ENCODE peak calls at places on chromosomes 7 and 10, in four cellular contexts. I is GM12891, A is K562, Q is HepG2. O is an unnamed sample.

GRCh38 chr10:63910806-63911205 is 389.6 kb downstream of the REEP3 start:
- DNase-seq in I (no peak), A (no peak), Q (no peak), O (no peak)

GRCh38 chr10:99709480-99710229 is 22.3 kb downstream of the COX15 start:
- DNase-seq in I (no peak), A (peak; percentile 8), Q (no peak), O (no peak)

GRCh38 chr7:108684629-108685028 is 115.0 kb downstream of the DNAJB9 start:
- DNase-seq in I (no peak), A (no peak), Q (no peak), O (no peak)

GRCh38 chr10:123642293-123642692 is 23.9 kb upstream of the GPR26 start:
- DNase-seq in I (no peak), A (no peak), Q (no peak), O (no peak)

GRCh38 chr7:139884441-139884840 is 55.4 kb downstream of the TBXAS1 start:
- DNase-seq in I (no peak), A (no peak), Q (no peak), O (no peak)

GRCh38 chr10:57579926-57580325 is 687.8 kb downstream of the IPMK start:
- DNase-seq in I (no peak), A (no peak), Q (peak; percentile 46), O (no peak)

GRCh38 chr7:90624128-90624980 is 28.2 kb downstream of the CDK14 start:
- DNase-seq in I (no peak), A (no peak), Q (no peak), O (no peak)

GRCh38 chr10:69856601-69857166 is 55.0 kb downstream of the COL13A1 start:
- DNase-seq in I (no peak), A (peak; percentile 37), Q (no peak), O (no peak)

GRCh38 chr10:14543048-14543903 is 212.6 kb upstream of the FRMD4A start:
- DNase-seq in I (no peak), A (no peak), Q (no peak), O (no peak)

GRCh38 chr10:49395741-49396665 is at the start of gene DRGX:
- DNase-seq in I (no peak), A (no peak), Q (no peak), O (no peak)

GRCh38 chr10:47175181-47176080 is 124.6 kb upstream of the GDF10 start:
- DNase-seq in I (no peak), A (no peak), Q (no peak), O (no peak)

GRCh38 chr7:1998146-1998545 is 234.6 kb downstream of the MAD1L1 start:
- DNase-seq in I (no peak), A (no peak), Q (no peak), O (no peak)

GRCh38 chr7:80708007-80708594 is 69.7 kb downstream of the CD36 start:
- DNase-seq in I (no peak), A (no peak), Q (no peak), O (no peak)

GRCh38 chr7:141433698-141434097 is 117.5 kb upstream of the AGK start:
- DNase-seq in I (no peak), A (no peak), Q (no peak), O (no peak)

GRCh38 chr10:79422178-79422892 is 23.1 kb downstream of the ZCCHC24 start:
- DNase-seq in I (no peak), A (no peak), Q (no peak), O (no peak)

GRCh38 chr7:65798111-65799075 is 74.5 kb upstream of the VKORC1L1 start:
- DNase-seq in I (no peak), A (no peak), Q (no peak), O (no peak)

GRCh38 chr7:8638076-8638475 is 204.7 kb downstream of the NXPH1 start:
- DNase-seq in I (no peak), A (no peak), Q (no peak), O (no peak)

GRCh38 chr10:107880185-107880584 is 715.7 kb upstream of the SORCS1 start:
- DNase-seq in I (no peak), A (no peak), Q (no peak), O (no peak)

GRCh38 chr7:131011976-131012375 is 278.0 kb upstream of the KLF14 start:
- DNase-seq in I (no peak), A (no peak), Q (no peak), O (no peak)

GRCh38 chr7:158816995-158817394 is 12.3 kb downstream of the ESYT2 start:
- DNase-seq in I (no peak), A (peak; percentile 42), Q (no peak), O (no peak)

GRCh38 chr7:55474944-55475911 is 97.1 kb downstream of the VOPP1 start:
- DNase-seq in I (no peak), A (no peak), Q (no peak), O (no peak)

GRCh38 chr7:55477781-55478374 is 94.4 kb downstream of the VOPP1 start:
- DNase-seq in I (no peak), A (no peak), Q (no peak), O (no peak)

GRCh38 chr7:55478700-55479099 is 93.6 kb downstream of the VOPP1 start:
- DNase-seq in I (no peak), A (no peak), Q (no peak), O (no peak)

GRCh38 chr7:55476071-55476803 is 96.1 kb downstream of the VOPP1 start:
- DNase-seq in I (no peak), A (no peak), Q (no peak), O (no peak)

DNA sequence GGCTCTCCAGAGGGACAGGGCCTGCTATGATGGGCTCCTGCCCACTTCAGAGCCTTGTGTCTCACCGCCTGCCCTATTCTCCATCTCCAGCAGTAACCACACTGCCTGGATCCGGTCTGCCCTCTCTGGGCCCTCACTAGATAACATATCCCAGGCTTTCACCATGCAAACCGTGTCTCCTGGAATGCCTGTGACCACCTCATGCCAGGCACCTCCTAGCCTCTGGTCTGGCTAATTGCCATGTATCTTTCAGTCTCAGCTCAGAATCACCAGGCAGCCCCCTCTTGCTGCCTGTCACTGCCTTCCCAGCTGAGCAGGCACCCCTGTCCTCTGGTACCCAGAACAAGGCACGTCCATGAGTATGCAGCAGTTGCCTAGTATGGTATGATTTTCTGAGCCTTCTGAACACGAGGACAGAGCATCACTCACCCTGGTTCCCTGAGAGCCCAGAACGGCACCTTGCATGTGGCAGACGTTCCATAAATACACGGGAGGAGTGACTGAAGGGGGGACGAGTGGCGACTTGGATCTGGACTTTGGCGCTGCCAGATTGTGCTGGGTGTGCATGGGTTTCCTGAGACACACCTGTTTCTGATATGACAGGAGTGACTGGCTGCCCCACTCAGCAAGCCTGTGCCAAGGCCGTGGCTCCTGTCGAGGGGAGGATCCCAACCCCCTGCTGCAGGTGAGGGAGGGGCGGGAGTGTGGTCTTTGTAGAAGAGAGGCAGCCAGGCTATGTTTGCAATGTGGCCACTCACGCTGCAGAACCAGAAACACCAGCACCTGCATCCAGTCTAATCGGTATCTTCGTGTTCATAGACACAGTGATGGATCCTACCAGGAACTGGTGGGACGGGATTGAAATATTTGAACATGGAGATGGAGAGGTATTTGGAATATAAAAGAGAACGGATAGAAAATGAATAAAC is 95.2 kb downstream of the VOPP1 start:
- DNase-seq in I (no peak), A (no peak), Q (no peak), O (no peak)
- TF ChIP-seq POLR2A in I (no peak), A (no peak), Q (no peak), O (no peak)

DNA sequence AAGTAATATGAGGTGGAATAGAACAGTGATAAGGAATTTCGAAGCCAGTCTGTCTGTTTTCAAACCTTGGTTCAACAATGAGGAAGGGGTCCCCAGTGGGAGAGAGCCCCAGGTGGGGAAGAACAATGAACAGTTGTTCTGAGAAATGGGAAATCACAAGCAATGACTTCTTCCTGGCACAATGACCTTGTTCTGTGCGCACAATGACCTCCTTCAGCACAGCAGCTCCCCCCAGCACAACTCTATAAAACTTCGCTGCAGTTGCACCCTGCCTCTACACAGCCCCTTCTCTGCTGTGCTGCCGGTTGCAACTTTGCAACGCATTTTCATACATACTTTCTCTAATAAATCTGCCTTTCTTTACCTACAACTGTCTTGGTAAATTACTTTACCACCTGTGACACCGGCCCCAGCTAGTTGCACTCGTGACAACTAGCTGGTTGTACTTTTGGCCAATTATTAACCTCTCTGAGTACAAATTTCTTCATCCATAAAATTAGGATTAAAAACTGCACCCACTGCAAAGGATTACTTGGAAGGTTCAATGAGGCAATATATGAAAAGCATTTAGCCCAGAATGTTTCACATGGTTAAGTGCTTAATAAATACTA is 40.5 kb downstream of the ASB4 start:
- DNase-seq in I (no peak), A (no peak), Q (peak; percentile 41), O (no peak)
- TF ChIP-seq TAF1 in I (no peak), A (no peak), Q (no peak), O (no peak)

DNA sequence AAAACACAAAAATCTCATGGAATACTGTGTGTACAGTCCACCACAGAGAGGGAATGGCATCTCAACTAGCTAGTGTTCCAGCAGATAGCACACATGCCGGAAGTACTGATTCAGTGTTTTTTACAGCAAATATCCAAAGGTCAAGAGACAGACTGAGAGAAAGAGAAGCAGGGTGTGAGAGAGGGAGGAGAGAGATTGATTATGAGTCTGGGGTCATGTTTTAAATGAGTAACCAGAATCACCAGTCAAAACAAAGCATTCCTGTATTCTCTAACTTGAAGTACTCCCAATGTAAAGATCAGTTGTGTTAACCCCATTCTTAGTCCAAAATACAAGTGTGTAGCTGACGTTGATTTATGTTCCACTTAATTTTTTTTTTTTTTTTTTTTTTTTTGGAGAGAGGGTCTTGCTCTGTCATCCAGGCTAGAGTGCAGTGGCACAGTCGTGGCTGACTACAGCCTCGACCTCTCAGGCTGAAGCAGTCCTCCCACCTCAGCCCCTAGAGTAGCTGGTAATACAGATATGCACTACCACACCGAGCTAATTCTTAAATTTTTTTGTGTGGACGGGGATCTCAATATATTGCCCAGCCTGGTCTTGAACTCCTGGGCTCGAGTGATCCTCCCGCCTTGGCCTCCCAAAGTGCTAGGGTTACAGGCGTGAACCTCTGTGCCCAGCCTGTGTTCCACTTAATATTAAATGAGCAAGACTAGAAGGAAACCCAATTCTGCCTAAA is 114.2 kb downstream of the TAF3 start:
- DNase-seq in I (no peak), A (no peak), Q (peak; percentile 98), O (no peak)
- TF ChIP-seq POLR2A in I (no peak), A (no peak), Q (no peak), O (no peak)

GRCh38 chr10:114541081-114541833 is 116.8 kb downstream of the ABLIM1 start:
- DNase-seq in I (no peak), A (no peak), Q (no peak), O (no peak)

GRCh38 chr10:114538544-114538906 is 119.5 kb downstream of the ABLIM1 start:
- DNase-seq in I (no peak), A (no peak), Q (no peak), O (no peak)

GRCh38 chr10:114540191-114540590 is 117.9 kb downstream of the ABLIM1 start:
- DNase-seq in I (no peak), A (no peak), Q (no peak), O (no peak)

GRCh38 chr10:114539623-114540022 is 118.5 kb downstream of the ABLIM1 start:
- DNase-seq in I (no peak), A (no peak), Q (no peak), O (no peak)

DNA sequence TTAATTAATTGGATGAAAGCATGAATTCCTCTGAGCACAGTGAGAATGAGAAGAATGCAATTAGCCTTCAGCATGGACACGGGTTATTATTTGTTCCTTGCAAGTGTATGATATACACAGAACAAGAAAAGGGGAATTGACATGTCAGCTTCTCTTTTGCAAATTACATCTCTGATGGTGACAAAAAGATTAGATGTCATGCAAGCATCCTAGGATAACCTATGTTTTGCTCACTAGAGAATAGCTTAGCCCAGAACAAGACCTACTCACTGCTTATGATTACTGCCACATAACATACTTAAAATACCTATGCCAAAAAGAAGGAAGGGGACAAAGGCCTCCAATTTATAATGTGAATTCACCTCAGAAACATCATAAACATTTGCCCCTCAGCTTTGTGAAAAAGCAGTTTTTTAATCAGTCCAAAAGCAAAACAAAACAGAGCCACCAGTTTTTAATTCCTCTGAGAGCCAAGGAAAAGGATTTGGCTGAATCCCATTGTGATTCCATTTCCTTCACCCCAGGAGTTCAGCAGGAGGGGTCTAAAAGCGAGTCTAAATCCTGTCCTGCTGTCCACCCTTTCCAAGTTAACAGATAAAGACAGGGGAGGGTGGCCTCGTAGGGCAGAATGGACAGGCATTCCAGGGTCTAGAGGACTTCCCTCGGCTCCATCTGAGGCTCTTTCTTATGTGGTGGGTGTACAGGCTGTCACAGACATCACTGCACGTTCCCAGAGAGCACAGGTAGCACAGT is 120.1 kb downstream of the ABLIM1 start:
- DNase-seq in I (no peak), A (no peak), Q (no peak), O (no peak)
- TF ChIP-seq TAF1 in I (no peak), A (no peak), Q (no peak), O (no peak)

O was measured in GM12892.